ENCODE peak calls at places on chromosomes 11 and 22, in ten cellular contexts. One of them, this sample, is unnamed.

GRCh38 chr22:19810381-19811141 is 44.1 kb downstream of the GNB1L start:
- DNase-seq in K562: no peak
- DNase-seq in stimulated activated CD4-positive, alpha-beta T cell treated with anti-CD3 and anti-CD28 coated beads, TNF-alpha, amount 100 ng/mL, for 1 hour: no peak
- DNase-seq in CD8-positive, alpha-beta memory T cell: no peak
- DNase-seq in GM13977: no peak
- DNase-seq in endothelial cell of umbilical vein: peak
- DNase-seq in MV-4-11: no peak
- DNase-seq in GM03348: peak
- DNase-seq in RPMI7951: peak
- DNase-seq in fibroblast of the conjunctiva: peak
- DNase-seq in this sample: no peak

GRCh38 chr22:49517721-49518120 is 310.0 kb downstream of the BRD1 start:
- DNase-seq in K562: no peak
- DNase-seq in stimulated activated CD4-positive, alpha-beta T cell treated with anti-CD3 and anti-CD28 coated beads, TNF-alpha, amount 100 ng/mL, for 1 hour: no peak
- DNase-seq in CD8-positive, alpha-beta memory T cell: no peak
- DNase-seq in GM13977: no peak
- DNase-seq in endothelial cell of umbilical vein: no peak
- DNase-seq in MV-4-11: no peak
- DNase-seq in GM03348: no peak
- DNase-seq in RPMI7951: no peak
- DNase-seq in fibroblast of the conjunctiva: no peak
- DNase-seq in this sample: no peak

GRCh38 chr11:119803139-119803538 is 74.1 kb upstream of the NECTIN1 start:
- DNase-seq in K562: no peak
- DNase-seq in stimulated activated CD4-positive, alpha-beta T cell treated with anti-CD3 and anti-CD28 coated beads, TNF-alpha, amount 100 ng/mL, for 1 hour: no peak
- DNase-seq in CD8-positive, alpha-beta memory T cell: no peak
- DNase-seq in GM13977: no peak
- DNase-seq in endothelial cell of umbilical vein: no peak
- DNase-seq in MV-4-11: no peak
- DNase-seq in GM03348: no peak
- DNase-seq in RPMI7951: no peak
- DNase-seq in fibroblast of the conjunctiva: no peak
- DNase-seq in this sample: no peak

GRCh38 chr11:110339456-110339855 is 43.0 kb upstream of the RDX start:
- DNase-seq in K562: no peak
- DNase-seq in stimulated activated CD4-positive, alpha-beta T cell treated with anti-CD3 and anti-CD28 coated beads, TNF-alpha, amount 100 ng/mL, for 1 hour: no peak
- DNase-seq in CD8-positive, alpha-beta memory T cell: no peak
- DNase-seq in GM13977: no peak
- DNase-seq in endothelial cell of umbilical vein: no peak
- DNase-seq in MV-4-11: no peak
- DNase-seq in GM03348: no peak
- DNase-seq in RPMI7951: no peak
- DNase-seq in fibroblast of the conjunctiva: no peak
- DNase-seq in this sample: no peak

GRCh38 chr11:73980001-73980960 is 2.4 kb downstream of the UCP2 start:
- DNase-seq in K562: peak
- DNase-seq in stimulated activated CD4-positive, alpha-beta T cell treated with anti-CD3 and anti-CD28 coated beads, TNF-alpha, amount 100 ng/mL, for 1 hour: peak
- DNase-seq in CD8-positive, alpha-beta memory T cell: peak
- DNase-seq in GM13977: peak
- DNase-seq in endothelial cell of umbilical vein: peak
- DNase-seq in MV-4-11: peak
- DNase-seq in GM03348: no peak
- DNase-seq in RPMI7951: no peak
- DNase-seq in fibroblast of the conjunctiva: no peak
- DNase-seq in this sample: peak

GRCh38 chr22:29801153-29801552 is 34.0 kb downstream of the UQCR10 start:
- DNase-seq in K562: no peak
- DNase-seq in stimulated activated CD4-positive, alpha-beta T cell treated with anti-CD3 and anti-CD28 coated beads, TNF-alpha, amount 100 ng/mL, for 1 hour: no peak
- DNase-seq in CD8-positive, alpha-beta memory T cell: no peak
- DNase-seq in GM13977: no peak
- DNase-seq in endothelial cell of umbilical vein: no peak
- DNase-seq in MV-4-11: peak
- DNase-seq in GM03348: no peak
- DNase-seq in RPMI7951: no peak
- DNase-seq in fibroblast of the conjunctiva: no peak
- DNase-seq in this sample: no peak

GRCh38 chr11:113163291-113164030 is 150.9 kb upstream of the TTC12 start:
- DNase-seq in K562: no peak
- DNase-seq in stimulated activated CD4-positive, alpha-beta T cell treated with anti-CD3 and anti-CD28 coated beads, TNF-alpha, amount 100 ng/mL, for 1 hour: no peak
- DNase-seq in CD8-positive, alpha-beta memory T cell: no peak
- DNase-seq in GM13977: no peak
- DNase-seq in endothelial cell of umbilical vein: no peak
- DNase-seq in MV-4-11: no peak
- DNase-seq in GM03348: peak
- DNase-seq in RPMI7951: peak
- DNase-seq in fibroblast of the conjunctiva: peak
- DNase-seq in this sample: no peak

GRCh38 chr11:118438314-118438931 is 2.1 kb downstream of the KMT2A start:
- DNase-seq in K562: peak
- DNase-seq in stimulated activated CD4-positive, alpha-beta T cell treated with anti-CD3 and anti-CD28 coated beads, TNF-alpha, amount 100 ng/mL, for 1 hour: no peak
- DNase-seq in CD8-positive, alpha-beta memory T cell: peak
- DNase-seq in GM13977: peak
- DNase-seq in endothelial cell of umbilical vein: peak
- DNase-seq in MV-4-11: peak
- DNase-seq in GM03348: peak
- DNase-seq in RPMI7951: peak
- DNase-seq in fibroblast of the conjunctiva: peak
- DNase-seq in this sample: no peak

GRCh38 chr22:21755855-21756284 is 20.3 kb upstream of the YPEL1 start:
- DNase-seq in K562: peak
- DNase-seq in stimulated activated CD4-positive, alpha-beta T cell treated with anti-CD3 and anti-CD28 coated beads, TNF-alpha, amount 100 ng/mL, for 1 hour: no peak
- DNase-seq in CD8-positive, alpha-beta memory T cell: no peak
- DNase-seq in GM13977: peak
- DNase-seq in endothelial cell of umbilical vein: peak
- DNase-seq in MV-4-11: no peak
- DNase-seq in GM03348: peak
- DNase-seq in RPMI7951: peak
- DNase-seq in fibroblast of the conjunctiva: no peak
- DNase-seq in this sample: peak

GRCh38 chr22:41197808-41198585 is 7.1 kb upstream of the L3MBTL2 start:
- DNase-seq in K562: peak
- DNase-seq in stimulated activated CD4-positive, alpha-beta T cell treated with anti-CD3 and anti-CD28 coated beads, TNF-alpha, amount 100 ng/mL, for 1 hour: no peak
- DNase-seq in CD8-positive, alpha-beta memory T cell: peak
- DNase-seq in GM13977: no peak
- DNase-seq in endothelial cell of umbilical vein: peak
- DNase-seq in MV-4-11: no peak
- DNase-seq in GM03348: no peak
- DNase-seq in RPMI7951: peak
- DNase-seq in fibroblast of the conjunctiva: no peak
- DNase-seq in this sample: peak

GRCh38 chr22:45868586-45869443 is 108.1 kb downstream of the WNT7B start:
- DNase-seq in K562: no peak
- DNase-seq in stimulated activated CD4-positive, alpha-beta T cell treated with anti-CD3 and anti-CD28 coated beads, TNF-alpha, amount 100 ng/mL, for 1 hour: no peak
- DNase-seq in CD8-positive, alpha-beta memory T cell: no peak
- DNase-seq in GM13977: no peak
- DNase-seq in endothelial cell of umbilical vein: no peak
- DNase-seq in MV-4-11: no peak
- DNase-seq in GM03348: peak
- DNase-seq in RPMI7951: no peak
- DNase-seq in fibroblast of the conjunctiva: no peak
- DNase-seq in this sample: no peak

GRCh38 chr11:117816846-117817212 is 7.7 kb downstream of the FXYD2 start:
- DNase-seq in K562: no peak
- DNase-seq in stimulated activated CD4-positive, alpha-beta T cell treated with anti-CD3 and anti-CD28 coated beads, TNF-alpha, amount 100 ng/mL, for 1 hour: no peak
- DNase-seq in CD8-positive, alpha-beta memory T cell: no peak
- DNase-seq in GM13977: no peak
- DNase-seq in endothelial cell of umbilical vein: no peak
- DNase-seq in MV-4-11: peak
- DNase-seq in GM03348: no peak
- DNase-seq in RPMI7951: no peak
- DNase-seq in fibroblast of the conjunctiva: no peak
- DNase-seq in this sample: no peak

GRCh38 chr11:2777396-2777795 is 77.6 kb upstream of the KCNQ1OT1 start:
- DNase-seq in K562: no peak
- DNase-seq in stimulated activated CD4-positive, alpha-beta T cell treated with anti-CD3 and anti-CD28 coated beads, TNF-alpha, amount 100 ng/mL, for 1 hour: no peak
- DNase-seq in CD8-positive, alpha-beta memory T cell: no peak
- DNase-seq in GM13977: no peak
- DNase-seq in endothelial cell of umbilical vein: no peak
- DNase-seq in MV-4-11: no peak
- DNase-seq in GM03348: peak
- DNase-seq in RPMI7951: peak
- DNase-seq in fibroblast of the conjunctiva: no peak
- DNase-seq in this sample: no peak

GRCh38 chr11:3044004-3044403 is 13.2 kb downstream of the CARS1 start:
- DNase-seq in K562: no peak
- DNase-seq in stimulated activated CD4-positive, alpha-beta T cell treated with anti-CD3 and anti-CD28 coated beads, TNF-alpha, amount 100 ng/mL, for 1 hour: no peak
- DNase-seq in CD8-positive, alpha-beta memory T cell: no peak
- DNase-seq in GM13977: no peak
- DNase-seq in endothelial cell of umbilical vein: no peak
- DNase-seq in MV-4-11: no peak
- DNase-seq in GM03348: peak
- DNase-seq in RPMI7951: peak
- DNase-seq in fibroblast of the conjunctiva: no peak
- DNase-seq in this sample: no peak

GRCh38 chr22:30829901-30830550 is 135.4 kb downstream of the OSBP2 start:
- DNase-seq in K562: no peak
- DNase-seq in stimulated activated CD4-positive, alpha-beta T cell treated with anti-CD3 and anti-CD28 coated beads, TNF-alpha, amount 100 ng/mL, for 1 hour: no peak
- DNase-seq in CD8-positive, alpha-beta memory T cell: no peak
- DNase-seq in GM13977: no peak
- DNase-seq in endothelial cell of umbilical vein: peak
- DNase-seq in MV-4-11: no peak
- DNase-seq in GM03348: peak
- DNase-seq in RPMI7951: peak
- DNase-seq in fibroblast of the conjunctiva: peak
- DNase-seq in this sample: peak

GRCh38 chr22:49561976-49562375 is 265.7 kb downstream of the BRD1 start:
- DNase-seq in K562: no peak
- DNase-seq in stimulated activated CD4-positive, alpha-beta T cell treated with anti-CD3 and anti-CD28 coated beads, TNF-alpha, amount 100 ng/mL, for 1 hour: no peak
- DNase-seq in CD8-positive, alpha-beta memory T cell: no peak
- DNase-seq in GM13977: no peak
- DNase-seq in endothelial cell of umbilical vein: no peak
- DNase-seq in MV-4-11: peak
- DNase-seq in GM03348: no peak
- DNase-seq in RPMI7951: no peak
- DNase-seq in fibroblast of the conjunctiva: no peak
- DNase-seq in this sample: no peak

GRCh38 chr11:12109591-12110196 is 696 bp upstream of the MICAL2 start:
- DNase-seq in K562: peak
- DNase-seq in stimulated activated CD4-positive, alpha-beta T cell treated with anti-CD3 and anti-CD28 coated beads, TNF-alpha, amount 100 ng/mL, for 1 hour: no peak
- DNase-seq in CD8-positive, alpha-beta memory T cell: no peak
- DNase-seq in GM13977: no peak
- DNase-seq in endothelial cell of umbilical vein: no peak
- DNase-seq in MV-4-11: no peak
- DNase-seq in GM03348: no peak
- DNase-seq in RPMI7951: no peak
- DNase-seq in fibroblast of the conjunctiva: no peak
- DNase-seq in this sample: no peak

GRCh38 chr22:44462246-44463015 is 35.6 kb downstream of the RTL6 start:
- DNase-seq in K562: no peak
- DNase-seq in stimulated activated CD4-positive, alpha-beta T cell treated with anti-CD3 and anti-CD28 coated beads, TNF-alpha, amount 100 ng/mL, for 1 hour: no peak
- DNase-seq in CD8-positive, alpha-beta memory T cell: no peak
- DNase-seq in GM13977: no peak
- DNase-seq in endothelial cell of umbilical vein: no peak
- DNase-seq in MV-4-11: no peak
- DNase-seq in GM03348: no peak
- DNase-seq in RPMI7951: no peak
- DNase-seq in fibroblast of the conjunctiva: no peak
- DNase-seq in this sample: no peak

GRCh38 chr22:44724859-44725258 is 22.9 kb downstream of the PRR5 start:
- DNase-seq in K562: no peak
- DNase-seq in stimulated activated CD4-positive, alpha-beta T cell treated with anti-CD3 and anti-CD28 coated beads, TNF-alpha, amount 100 ng/mL, for 1 hour: no peak
- DNase-seq in CD8-positive, alpha-beta memory T cell: no peak
- DNase-seq in GM13977: no peak
- DNase-seq in endothelial cell of umbilical vein: no peak
- DNase-seq in MV-4-11: no peak
- DNase-seq in GM03348: no peak
- DNase-seq in RPMI7951: no peak
- DNase-seq in fibroblast of the conjunctiva: no peak
- DNase-seq in this sample: no peak

GRCh38 chr11:46294365-46295309 is 17.2 kb downstream of the CREB3L1 start:
- DNase-seq in K562: peak
- DNase-seq in stimulated activated CD4-positive, alpha-beta T cell treated with anti-CD3 and anti-CD28 coated beads, TNF-alpha, amount 100 ng/mL, for 1 hour: no peak
- DNase-seq in CD8-positive, alpha-beta memory T cell: no peak
- DNase-seq in GM13977: no peak
- DNase-seq in endothelial cell of umbilical vein: no peak
- DNase-seq in MV-4-11: no peak
- DNase-seq in GM03348: peak
- DNase-seq in RPMI7951: peak
- DNase-seq in fibroblast of the conjunctiva: peak
- DNase-seq in this sample: no peak

GRCh38 chr11:31870609-31871309 is 59.6 kb upstream of the PAX6 start:
- DNase-seq in K562: peak
- DNase-seq in stimulated activated CD4-positive, alpha-beta T cell treated with anti-CD3 and anti-CD28 coated beads, TNF-alpha, amount 100 ng/mL, for 1 hour: no peak
- DNase-seq in CD8-positive, alpha-beta memory T cell: no peak
- DNase-seq in GM13977: peak
- DNase-seq in endothelial cell of umbilical vein: peak
- DNase-seq in MV-4-11: no peak
- DNase-seq in GM03348: peak
- DNase-seq in RPMI7951: peak
- DNase-seq in fibroblast of the conjunctiva: peak
- DNase-seq in this sample: peak

GRCh38 chr22:20425821-20426615 is 11.6 kb downstream of the SCARF2 start:
- DNase-seq in K562: no peak
- DNase-seq in stimulated activated CD4-positive, alpha-beta T cell treated with anti-CD3 and anti-CD28 coated beads, TNF-alpha, amount 100 ng/mL, for 1 hour: no peak
- DNase-seq in CD8-positive, alpha-beta memory T cell: no peak
- DNase-seq in GM13977: no peak
- DNase-seq in endothelial cell of umbilical vein: no peak
- DNase-seq in MV-4-11: no peak
- DNase-seq in GM03348: no peak
- DNase-seq in RPMI7951: no peak
- DNase-seq in fibroblast of the conjunctiva: no peak
- DNase-seq in this sample: no peak

GRCh38 chr11:32583451-32584271 is at the start of gene EIF3M:
- DNase-seq in K562: peak
- DNase-seq in stimulated activated CD4-positive, alpha-beta T cell treated with anti-CD3 and anti-CD28 coated beads, TNF-alpha, amount 100 ng/mL, for 1 hour: peak
- DNase-seq in CD8-positive, alpha-beta memory T cell: peak
- DNase-seq in GM13977: peak
- DNase-seq in endothelial cell of umbilical vein: peak
- DNase-seq in MV-4-11: peak
- DNase-seq in GM03348: peak
- DNase-seq in RPMI7951: peak
- DNase-seq in fibroblast of the conjunctiva: peak
- DNase-seq in this sample: peak

GRCh38 chr22:31347251-31348008 is 1.3 kb upstream of the PATZ1 start:
- DNase-seq in K562: no peak
- DNase-seq in stimulated activated CD4-positive, alpha-beta T cell treated with anti-CD3 and anti-CD28 coated beads, TNF-alpha, amount 100 ng/mL, for 1 hour: no peak
- DNase-seq in CD8-positive, alpha-beta memory T cell: peak
- DNase-seq in GM13977: peak
- DNase-seq in endothelial cell of umbilical vein: peak
- DNase-seq in MV-4-11: peak
- DNase-seq in GM03348: peak
- DNase-seq in RPMI7951: peak
- DNase-seq in fibroblast of the conjunctiva: peak
- DNase-seq in this sample: peak

GRCh38 chr22:47038206-47038835 is 275.9 kb downstream of the TBC1D22A start:
- DNase-seq in K562: no peak
- DNase-seq in stimulated activated CD4-positive, alpha-beta T cell treated with anti-CD3 and anti-CD28 coated beads, TNF-alpha, amount 100 ng/mL, for 1 hour: no peak
- DNase-seq in CD8-positive, alpha-beta memory T cell: no peak
- DNase-seq in GM13977: no peak
- DNase-seq in endothelial cell of umbilical vein: no peak
- DNase-seq in MV-4-11: no peak
- DNase-seq in GM03348: no peak
- DNase-seq in RPMI7951: no peak
- DNase-seq in fibroblast of the conjunctiva: no peak
- DNase-seq in this sample: no peak

GRCh38 chr11:4385978-4386740 is 7.3 kb downstream of the TRIM21 start:
- DNase-seq in K562: no peak
- DNase-seq in stimulated activated CD4-positive, alpha-beta T cell treated with anti-CD3 and anti-CD28 coated beads, TNF-alpha, amount 100 ng/mL, for 1 hour: no peak
- DNase-seq in CD8-positive, alpha-beta memory T cell: no peak
- DNase-seq in GM13977: no peak
- DNase-seq in endothelial cell of umbilical vein: no peak
- DNase-seq in MV-4-11: no peak
- DNase-seq in GM03348: no peak
- DNase-seq in RPMI7951: no peak
- DNase-seq in fibroblast of the conjunctiva: no peak
- DNase-seq in this sample: no peak

GRCh38 chr11:22795914-22796313 is 33.7 kb downstream of the SVIP start:
- DNase-seq in K562: peak
- DNase-seq in stimulated activated CD4-positive, alpha-beta T cell treated with anti-CD3 and anti-CD28 coated beads, TNF-alpha, amount 100 ng/mL, for 1 hour: no peak
- DNase-seq in CD8-positive, alpha-beta memory T cell: no peak
- DNase-seq in GM13977: no peak
- DNase-seq in endothelial cell of umbilical vein: peak
- DNase-seq in MV-4-11: no peak
- DNase-seq in GM03348: no peak
- DNase-seq in RPMI7951: no peak
- DNase-seq in fibroblast of the conjunctiva: no peak
- DNase-seq in this sample: no peak

GRCh38 chr11:26088391-26088790 is 243.5 kb upstream of the ANO3 start:
- DNase-seq in K562: no peak
- DNase-seq in stimulated activated CD4-positive, alpha-beta T cell treated with anti-CD3 and anti-CD28 coated beads, TNF-alpha, amount 100 ng/mL, for 1 hour: no peak
- DNase-seq in CD8-positive, alpha-beta memory T cell: no peak
- DNase-seq in GM13977: no peak
- DNase-seq in endothelial cell of umbilical vein: peak
- DNase-seq in MV-4-11: no peak
- DNase-seq in GM03348: peak
- DNase-seq in RPMI7951: no peak
- DNase-seq in fibroblast of the conjunctiva: no peak
- DNase-seq in this sample: no peak

This sample was measured in dermis microvascular lymphatic vessel endothelial cell.